ENCODE peak calls at places on chromosomes 5 and 9, in six cellular contexts. Q is uterus, T is HT-29, X is iris pigment epithelial cell, C is RWPE1, D is tibial artery. H is an unnamed sample.

GRCh38 chr5:36073595-36074216 is 7.0 kb upstream of the UGT3A2 start:
- DNase-seq in Q (no peak), T (peak), X (no peak), C (no peak), D (no peak), H (no peak)

GRCh38 chr5:23446436-23446835 is 61.0 kb upstream of the PRDM9 start:
- DNase-seq in Q (no peak), T (peak), X (peak), C (no peak), D (no peak), H (no peak)

GRCh38 chr5:102341918-102342317 is 45.8 kb upstream of the SLCO4C1 start:
- DNase-seq in Q (no peak), T (no peak), X (no peak), C (no peak), D (no peak), H (no peak)

GRCh38 chr5:113166285-113166684 is 189.7 kb downstream of the DCP2 start:
- DNase-seq in Q (no peak), T (no peak), X (peak), C (no peak), D (no peak), H (no peak)

GRCh38 chr5:167580608-167581007 is 710.8 kb upstream of the WWC1 start:
- DNase-seq in Q (no peak), T (no peak), X (no peak), C (no peak), D (no peak), H (no peak)

GRCh38 chr9:128987800-128988199 is 40.3 kb downstream of the NUP188 start:
- DNase-seq in Q (no peak), T (no peak), X (peak), C (no peak), D (peak), H (peak)

GRCh38 chr5:79759848-79760247 is 70.2 kb downstream of the CMYA5 start:
- DNase-seq in Q (no peak), T (no peak), X (no peak), C (no peak), D (no peak), H (no peak)

GRCh38 chr5:117318528-117318927 is 743.9 kb upstream of the SEMA6A start:
- DNase-seq in Q (no peak), T (peak), X (no peak), C (no peak), D (no peak), H (no peak)

GRCh38 chr9:2727966-2728613 is 10.8 kb downstream of the KCNV2 start:
- DNase-seq in Q (peak), T (peak), X (peak), C (no peak), D (no peak), H (peak)

GRCh38 chr9:34506623-34507022 is 16.2 kb downstream of the ENHO start:
- DNase-seq in Q (no peak), T (no peak), X (no peak), C (no peak), D (peak), H (no peak)

GRCh38 chr5:1667648-1668140 is 131.9 kb downstream of the MRPL36 start:
- DNase-seq in Q (no peak), T (no peak), X (no peak), C (no peak), D (peak), H (no peak)

GRCh38 chr9:136701665-136702048 is 10.7 kb upstream of the DIPK1B start:
- DNase-seq in Q (no peak), T (no peak), X (no peak), C (no peak), D (no peak), H (no peak)

GRCh38 chr9:22136446-22137140 is 127.5 kb upstream of the CDKN2B start:
- DNase-seq in Q (no peak), T (no peak), X (peak), C (peak), D (no peak), H (no peak)

GRCh38 chr9:129351642-129352151 is 173.6 kb upstream of the IER5L start:
- DNase-seq in Q (peak), T (no peak), X (no peak), C (no peak), D (no peak), H (no peak)

GRCh38 chr9:127349483-127350127 is 47.4 kb upstream of the SLC2A8 start:
- DNase-seq in Q (no peak), T (no peak), X (no peak), C (no peak), D (no peak), H (no peak)

GRCh38 chr9:92100237-92100911 is 14.8 kb downstream of the SPTLC1 start:
- DNase-seq in Q (no peak), T (peak), X (peak), C (peak), D (no peak), H (no peak)

GRCh38 chr5:43296835-43297234 is 16.4 kb downstream of the HMGCS1 start:
- DNase-seq in Q (no peak), T (no peak), X (no peak), C (no peak), D (no peak), H (no peak)

GRCh38 chr5:143791848-143792701 is 19.9 kb upstream of the HMHB1 start:
- DNase-seq in Q (no peak), T (no peak), X (peak), C (no peak), D (no peak), H (no peak)

GRCh38 chr5:132011561-132012384 is at the start of gene ACSL6:
- DNase-seq in Q (peak), T (no peak), X (no peak), C (peak), D (peak), H (peak)

GRCh38 chr5:122401991-122402710 is 90.1 kb downstream of the SNCAIP start:
- DNase-seq in Q (no peak), T (peak), X (no peak), C (peak), D (no peak), H (no peak)

GRCh38 chr5:174533771-174534221 is 190.6 kb upstream of the MSX2 start:
- DNase-seq in Q (no peak), T (peak), X (peak), C (peak), D (no peak), H (no peak)

GRCh38 chr5:139746691-139747582 is 48.7 kb upstream of the PSD2 start:
- DNase-seq in Q (no peak), T (no peak), X (no peak), C (no peak), D (peak), H (no peak)

GRCh38 chr9:76662476-76663281 is 101.6 kb upstream of the PCA3 start:
- DNase-seq in Q (no peak), T (peak), X (no peak), C (no peak), D (no peak), H (no peak)

GRCh38 chr9:132260846-132261245 is 93.9 kb downstream of the SETX start:
- DNase-seq in Q (no peak), T (no peak), X (no peak), C (no peak), D (no peak), H (no peak)

GRCh38 chr9:73180373-73180772 is 28.7 kb downstream of the ANXA1 start:
- DNase-seq in Q (no peak), T (peak), X (peak), C (peak), D (no peak), H (no peak)

GRCh38 chr9:98867109-98867433 is 59.6 kb downstream of the GALNT12 start:
- DNase-seq in Q (no peak), T (no peak), X (no peak), C (no peak), D (no peak), H (no peak)

GRCh38 chr9:135219676-135220600 is 132.5 kb downstream of the OLFM1 start:
- DNase-seq in Q (no peak), T (no peak), X (no peak), C (no peak), D (no peak), H (no peak)

GRCh38 chr5:7850533-7851239 is at the start of gene CFAP90:
- DNase-seq in Q (peak), T (no peak), X (peak), C (no peak), D (no peak), H (no peak)

GRCh38 chr5:142316681-142317080 is 8.1 kb downstream of the SPRY4 start:
- DNase-seq in Q (no peak), T (no peak), X (no peak), C (no peak), D (no peak), H (no peak)

GRCh38 chr9:110928604-110929003 is 109.7 kb downstream of the LPAR1 start:
- DNase-seq in Q (no peak), T (no peak), X (no peak), C (no peak), D (no peak), H (no peak)

GRCh38 chr5:151617383-151617840 is 26.3 kb upstream of the FAT2 start:
- DNase-seq in Q (no peak), T (no peak), X (no peak), C (no peak), D (no peak), H (no peak)

GRCh38 chr5:41772785-41773442 is 97.3 kb downstream of the OXCT1 start:
- DNase-seq in Q (no peak), T (no peak), X (no peak), C (no peak), D (no peak), H (no peak)

GRCh38 chr5:167363065-167363464 is 928.4 kb upstream of the WWC1 start:
- DNase-seq in Q (no peak), T (no peak), X (no peak), C (no peak), D (no peak), H (no peak)

GRCh38 chr9:33517373-33517772 is 6.7 kb upstream of the ANKRD18B start:
- DNase-seq in Q (no peak), T (peak), X (peak), C (peak), D (no peak), H (no peak)

GRCh38 chr5:134397196-134397595 is 14.5 kb downstream of the CDKN2AIPNL start:
- DNase-seq in Q (no peak), T (no peak), X (no peak), C (no peak), D (no peak), H (no peak)

GRCh38 chr9:33289936-33290246 is 425 bp upstream of the NFX1 start:
- DNase-seq in Q (no peak), T (no peak), X (no peak), C (no peak), D (no peak), H (no peak)

GRCh38 chr5:119063579-119064379 is 7.1 kb upstream of the DMXL1 start:
- DNase-seq in Q (no peak), T (peak), X (peak), C (no peak), D (no peak), H (no peak)

GRCh38 chr5:16866795-16867584 is 69.1 kb downstream of the MYO10 start:
- DNase-seq in Q (no peak), T (no peak), X (no peak), C (no peak), D (peak), H (no peak)

GRCh38 chr5:113119271-113119924 is 142.8 kb downstream of the DCP2 start:
- DNase-seq in Q (peak), T (no peak), X (no peak), C (no peak), D (peak), H (no peak)

GRCh38 chr9:136387217-136387616 is 12.8 kb downstream of the SNAPC4 start:
- DNase-seq in Q (no peak), T (no peak), X (no peak), C (no peak), D (no peak), H (no peak)